ENCODE peak calls at places on chromosomes 11 and 22, in eight cellular contexts. F, L, V, C, W, H, M and D are unnamed samples.

GRCh38 chr11:128695539-128696221 is 1.8 kb downstream of the FLI1 start:
- DNase-seq in M (no peak), C (no peak), F (no peak), W (no peak), L (no peak), V (peak), H (no peak), D (no peak)

GRCh38 chr11:134466909-134467567 is 55.0 kb upstream of the B3GAT1 start:
- DNase-seq in W (no peak), V (no peak), F (no peak), L (no peak), M (no peak), C (no peak), H (no peak), D (no peak)

GRCh38 chr11:109605006-109605405 is 183.0 kb downstream of the C11orf87 start:
- DNase-seq in V (no peak), C (no peak), F (no peak), L (no peak), W (no peak), M (no peak), H (no peak), D (no peak)

GRCh38 chr11:61587541-61587941 is 6.7 kb upstream of the SYT7 start:
- DNase-seq in F (peak), M (peak), V (peak), C (peak), W (no peak), H (no peak), L (no peak), D (no peak)

GRCh38 chr22:29689872-29690213 is 30.0 kb upstream of the CABP7 start:
- DNase-seq in M (no peak), V (no peak), W (peak), C (peak), F (peak), H (no peak), L (peak), D (no peak)

GRCh38 chr22:34946339-34946985 is 119.5 kb upstream of the ISX start:
- DNase-seq in M (no peak), F (no peak), C (no peak), H (no peak), V (no peak), L (no peak), W (no peak), D (peak)

GRCh38 chr11:114815176-114815575 is 136.8 kb downstream of the NXPE2 start:
- DNase-seq in F (no peak), W (no peak), L (no peak), V (no peak), M (no peak), H (no peak), C (no peak), D (no peak)

GRCh38 chr11:64720640-64721358 is 2.2 kb downstream of the NRXN2 start:
- DNase-seq in L (no peak), W (no peak), F (no peak), H (no peak), C (no peak), M (no peak), V (no peak), D (no peak)

GRCh38 chr11:40432358-40432757 is 1027.1 kb downstream of the LRRC4C start:
- DNase-seq in V (no peak), F (no peak), W (no peak), C (no peak), M (no peak), L (no peak), H (no peak), D (no peak)

GRCh38 chr11:16363709-16364108 is 7.4 kb upstream of the SOX6 start:
- DNase-seq in W (no peak), C (no peak), V (no peak), M (no peak), H (no peak), F (no peak), L (no peak), D (no peak)

GRCh38 chr22:41305646-41306045 is 4.3 kb downstream of the ZC3H7B start:
- DNase-seq in W (peak), M (peak), H (no peak), F (peak), L (no peak), C (no peak), V (no peak), D (no peak)